ENCODE peak calls at places on chromosome X, in eight cellular contexts. S is BE2C, A is aorta, T is adipocyte, D is cardiac muscle cell, Y is tibial nerve, L is suprapubic skin, C is neural progenitor cell. J is an unnamed sample. For H3K27me3 and H3K4me1, the result is how much of the 10 kb centered on the place peaks cover.

GRCh38 chrX:127578395-127578794 is 473.8 kb downstream of the ACTRT1 start:
- DNase-seq in C (no peak), L (no peak), D (no peak), Y (no peak), A (no peak), S (no peak), T (no peak), J (no peak)

GRCh38 chrX:2697741-2698294 is 6.7 kb downstream of the CD99 start:
- DNase-seq in D (no peak), Y (no peak), T (no peak), C (no peak), L (no peak), A (no peak), S (no peak), J (no peak)

GRCh38 chrX:156003486-156004185 is 6.1 kb downstream of the IL9R start:
- DNase-seq in C (no peak), A (no peak), S (no peak), D (no peak), L (no peak), T (no peak), Y (no peak), J (no peak)

GRCh38 chrX:66007851-66008250 is 32.0 kb downstream of the VSIG4 start:
- DNase-seq in T (no peak), L (no peak), D (no peak), C (no peak), Y (no peak), A (no peak), S (no peak), J (no peak)

GRCh38 chrX:2627272-2627867 is 63.7 kb upstream of the CD99 start:
- DNase-seq in L (no peak), A (no peak), D (peak), Y (no peak), S (peak), T (peak), C (peak), J (no peak)

GRCh38 chrX:119507206-119507605 is 39.0 kb downstream of the SLC25A5 start:
- DNase-seq in D (no peak), A (no peak), S (no peak), L (no peak), T (no peak), Y (no peak), C (no peak), J (no peak)

GRCh38 chrX:119325456-119325855 is 73.7 kb upstream of the SLC25A43 start:
- DNase-seq in L (no peak), Y (no peak), A (no peak), D (no peak), T (no peak), C (no peak), S (no peak), J (no peak)

GRCh38 chrX:23779025-23779424 is 3.9 kb upstream of the SAT1 start:
- DNase-seq in A (no peak), Y (no peak), C (no peak), L (no peak), S (no peak), D (no peak), T (peak), J (no peak)

GRCh38 chrX:57641338-57641737 is 38.7 kb downstream of the NLRP2B start:
- DNase-seq in Y (no peak), D (no peak), L (no peak), S (no peak), T (no peak), C (no peak), A (no peak), J (no peak)

GRCh38 chrX:3134316-3134715 is 93.0 kb downstream of the ARSF start:
- DNase-seq in D (no peak), Y (no peak), L (no peak), A (no peak), S (no peak), T (peak), C (no peak), J (no peak)

GRCh38 chrX:9147631-9148189 is 113.8 kb upstream of the FAM9B start:
- DNase-seq in Y (no peak), S (no peak), D (no peak), A (no peak), T (no peak), L (no peak), C (peak), J (no peak)

GRCh38 chrX:121802881-121803412 is 755.5 kb downstream of the GLUD2 start:
- DNase-seq in L (no peak), S (no peak), A (no peak), T (no peak), D (no peak), Y (no peak), C (no peak), J (no peak)

GRCh38 chrX:103613362-103613761 is 5.6 kb downstream of the TCEAL3 start:
- DNase-seq in A (no peak), Y (no peak), C (no peak), S (no peak), D (no peak), L (no peak), T (no peak), J (no peak)

GRCh38 chrX:24603191-24603590 is 44.0 kb downstream of the PCYT1B start:
- DNase-seq in A (no peak), D (no peak), S (no peak), C (no peak), L (no peak), Y (no peak), T (no peak), J (no peak)

GRCh38 chrX:151386838-151387459 is 10.1 kb upstream of the VMA21 start:
- DNase-seq in D (no peak), C (no peak), L (no peak), Y (no peak), A (no peak), T (peak), S (no peak), J (no peak)

GRCh38 chrX:312621-313331 is 5.8 kb downstream of the GTPBP6 start:
- DNase-seq in Y (no peak), C (no peak), S (no peak), A (peak), T (no peak), D (no peak), L (peak), J (no peak)

GRCh38 chrX:132489256-132490085 is 633 bp upstream of the MBNL3 start:
- DNase-seq in Y (peak), A (peak), S (peak), C (peak), L (peak), D (peak), T (peak), J (peak)

GRCh38 chrX:34197946-34198345 is 65.8 kb upstream of the FAM47A start:
- DNase-seq in L (no peak), A (no peak), C (no peak), S (no peak), Y (no peak), T (no peak), D (no peak), J (no peak)

GRCh38 chrX:44088755-44089154 is 115.6 kb upstream of the NDP start:
- DNase-seq in Y (no peak), L (no peak), D (no peak), S (no peak), A (no peak), T (no peak), C (no peak), J (no peak)

GRCh38 chrX:13151806-13152510 is 107.5 kb upstream of the FAM9C start:
- DNase-seq in T (no peak), S (no peak), L (no peak), C (no peak), D (no peak), A (no peak), Y (no peak), J (no peak)

GRCh38 chrX:22689290-22689689 is 310.5 kb upstream of the DDX53 start:
- DNase-seq in Y (no peak), L (no peak), C (no peak), T (no peak), D (no peak), S (no peak), A (no peak), J (no peak)

GRCh38 chrX:57286507-57287251 is at the start of gene FAAH2:
- DNase-seq in Y (no peak), D (peak), C (peak), L (no peak), A (no peak), T (no peak), S (no peak), J (peak)

GRCh38 chrX:71178908-71179307 is 34.3 kb downstream of the NLGN3 start:
- DNase-seq in Y (peak), C (peak), D (peak), L (no peak), T (peak), S (peak), A (no peak), J (peak)

GRCh38 chrX:1205681-1206611 is 6.5 kb downstream of the CRLF2 start:
- DNase-seq in A (no peak), C (peak), Y (no peak), T (peak), L (no peak), D (peak), S (no peak), J (peak)

GRCh38 chrX:108097380-108097779 is 5.8 kb downstream of the ATG4A start:
- DNase-seq in D (no peak), C (no peak), A (no peak), Y (no peak), T (no peak), L (no peak), S (no peak), J (no peak)

GRCh38 chrX:102560423-102561068 is 38.8 kb upstream of the ARMCX5 start:
- DNase-seq in Y (no peak), A (no peak), L (no peak), C (no peak), S (no peak), D (no peak), T (no peak), J (no peak)

GRCh38 chrX:52262195-52262546 is 77.5 kb downstream of the MAGED4 start:
- DNase-seq in S (no peak), L (no peak), Y (no peak), T (no peak), C (no peak), A (no peak), D (peak), J (no peak)

GRCh38 chrX:108309144-108309543 is 129.1 kb downstream of the COL4A6 start:
- DNase-seq in S (no peak), Y (no peak), T (no peak), D (no peak), C (no peak), A (no peak), L (no peak), J (no peak)

GRCh38 chrX:41922694-41923171 is 621 bp downstream of the CASK start:
- DNase-seq in Y (no peak), D (peak), C (peak), T (peak), L (peak), A (peak), S (peak), J (no peak)

GRCh38 chrX:77910108-77910840 is at the start of gene ATP7A:
- DNase-seq in T (peak), A (peak), S (peak), Y (peak), L (peak), D (peak), C (peak), J (peak)

GRCh38 chrX:129823523-129823922 is 20.2 kb downstream of the ZDHHC9 start:
- DNase-seq in L (no peak), D (no peak), Y (peak), A (no peak), S (no peak), C (no peak), T (no peak), J (no peak)

GRCh38 chrX:46165411-46165810 is 379.8 kb downstream of the ZNF674 start:
- DNase-seq in A (no peak), C (no peak), D (no peak), S (no peak), L (no peak), Y (no peak), T (peak), J (no peak)

GRCh38 chrX:15129412-15129811 is 140.5 kb downstream of the ASB9 start:
- DNase-seq in Y (no peak), D (no peak), T (no peak), C (no peak), L (no peak), A (no peak), S (no peak), J (no peak)

GRCh38 chrX:19212037-19212436 is 89.8 kb upstream of the ADGRG2 start:
- DNase-seq in D (no peak), Y (no peak), T (no peak), S (no peak), A (no peak), L (no peak), C (no peak), J (no peak)

GRCh38 chrX:41530082-41530481 is 82.9 kb downstream of the NYX start:
- DNase-seq in S (no peak), L (no peak), A (no peak), D (no peak), Y (no peak), T (no peak), C (no peak), J (no peak)

GRCh38 chrX:119758682-119759332 is 419 bp downstream of the SOWAHD start:
- DNase-seq in T (peak), L (no peak), Y (no peak), S (peak), C (peak), D (peak), A (peak), J (no peak)

GRCh38 chrX:40863671-40864070 is 128.3 kb upstream of the MED14 start:
- DNase-seq in A (no peak), D (no peak), L (no peak), S (no peak), T (no peak), C (no peak), Y (no peak), J (no peak)

GRCh38 chrX:49272426-49272825 is 2.8 kb downstream of the PPP1R3F start:
- DNase-seq in L (peak), S (no peak), T (no peak), C (no peak), A (peak), D (no peak), Y (no peak), J (no peak)

GRCh38 chrX:150730719-150731118 is 37.5 kb downstream of the MTMR1 start:
- DNase-seq in A (no peak), L (no peak), S (no peak), D (no peak), Y (no peak), T (peak), C (no peak), J (no peak)

DNA sequence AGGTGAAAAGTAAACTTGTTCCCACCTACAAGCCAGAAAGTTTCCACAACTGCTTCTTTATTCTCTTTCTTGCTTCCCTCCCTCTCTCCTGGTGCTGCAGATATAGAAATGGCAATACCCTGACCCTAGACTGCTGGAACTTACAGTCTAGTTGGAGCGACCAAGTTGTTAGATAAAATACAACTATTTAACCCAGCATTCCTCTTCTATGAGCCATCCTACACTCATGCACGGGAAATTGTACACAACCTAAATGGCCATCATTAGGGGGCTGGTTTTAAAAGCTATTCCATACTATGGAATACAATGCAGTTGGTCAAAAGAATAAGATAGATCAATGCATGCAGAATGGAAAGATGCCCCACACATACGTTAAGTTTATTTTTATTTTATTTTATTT is 41.1 kb downstream of the PJA1 start:
- DNase-seq in L (no peak), D (no peak), C (no peak), S (no peak), Y (no peak), T (peak), A (no peak), J (no peak)
- H3K4me3 ChIP-seq in L (no peak), D (no peak), C (no peak), S (no peak), Y (no peak), T (no peak), A (no peak), J (no peak)

DNA sequence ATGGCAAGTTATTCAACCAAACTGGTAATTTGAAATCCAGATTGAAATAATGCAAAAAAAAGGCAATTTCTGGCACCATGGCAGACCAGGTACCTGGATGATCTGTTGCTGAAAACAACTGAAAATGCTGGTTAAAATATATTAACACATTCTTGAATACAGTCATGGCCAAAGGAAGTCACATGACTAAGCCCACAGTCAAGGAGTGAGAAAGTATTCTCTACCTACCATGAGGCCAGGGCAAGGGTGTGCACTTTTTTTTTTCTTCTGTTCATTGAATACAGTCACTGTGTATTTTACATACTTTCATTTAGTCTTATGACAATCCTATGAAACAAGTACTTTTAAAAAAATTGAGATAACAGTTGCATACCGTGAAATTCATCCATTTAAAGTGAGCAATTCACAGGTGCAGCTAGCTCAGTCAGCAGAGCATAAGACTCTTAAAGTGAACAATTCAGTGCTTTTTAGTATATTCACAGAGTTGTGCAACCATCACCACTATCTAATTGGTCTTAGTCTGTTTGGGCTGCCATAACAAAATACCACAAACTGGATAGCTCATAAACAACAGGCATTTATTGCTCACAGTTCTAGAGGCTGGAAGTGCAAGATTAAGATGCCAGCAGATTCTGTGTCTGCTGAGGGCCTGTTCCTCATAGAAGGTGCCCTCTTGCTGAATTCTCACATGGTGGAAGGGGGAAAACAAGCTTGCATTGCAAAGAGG is 4.8 kb upstream of the MPP1 start:
- DNase-seq in L (no peak), Y (no peak), T (no peak), C (no peak), S (no peak), D (no peak), A (no peak), J (no peak)
- H3K27me3 ChIP-seq in L (under half), Y (under half), T (under half), C (under half), S (under half), D (under half), A (under half), J (under half)

DNA sequence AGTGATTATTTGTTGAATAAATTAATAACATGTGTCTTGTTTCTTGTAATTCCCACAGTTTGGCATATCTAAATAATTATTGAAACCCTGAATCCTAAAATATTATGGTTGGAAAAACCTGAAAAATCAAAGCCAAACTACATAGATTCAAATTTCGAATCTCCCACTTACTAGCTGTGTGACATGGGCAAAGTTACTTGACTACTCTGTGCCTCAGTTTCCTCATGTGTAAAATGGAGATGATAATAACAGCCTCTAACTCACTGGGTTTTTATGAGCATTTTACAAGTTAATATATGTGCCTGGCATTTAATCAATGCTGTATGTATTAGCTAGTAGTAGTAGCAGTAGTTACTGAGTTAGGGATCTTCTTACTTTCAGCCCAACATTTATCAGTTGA is 34.6 kb upstream of the BRS3 start:
- DNase-seq in S (no peak), A (no peak), C (no peak), L (no peak), Y (no peak), T (no peak), D (no peak), J (no peak)
- H3K4me1 ChIP-seq in S (under half), A (under half), C (under half), L (under half), Y (under half), T (under half), D (under half), J (under half)

GRCh38 chrX:39525758-39526157 is 572.0 kb downstream of the BCOR start:
- DNase-seq in C (no peak), D (no peak), T (no peak), L (no peak), A (no peak), S (no peak), Y (no peak), J (no peak)
- H3K4me3 ChIP-seq in C (no peak), D (no peak), T (no peak), L (no peak), A (no peak), S (no peak), Y (no peak), J (no peak)